ENCODE peak calls at places on chromosomes 4 and X, in nine cellular contexts. One of them, this sample, is unnamed.

GRCh38 chrX:40155617-40156471 is 58.1 kb upstream of the BCOR start:
- DNase-seq in lower leg skin: no peak
- DNase-seq in stimulated activated CD8-positive, alpha-beta memory T cell treated with anti-CD3 and anti-CD28 coated beads, Interleukin-4, amount 100 ng/mL, for 48 hours: no peak
- DNase-seq in GM23338: peak
- DNase-seq in CD8-positive, alpha-beta T cell: no peak
- DNase-seq in IMR-90: no peak
- DNase-seq in neural crest cell: no peak
- DNase-seq in smooth muscle cell of the brain vasculature: no peak
- DNase-seq in RWPE2: no peak
- DNase-seq in this sample: no peak

GRCh38 chr4:183147191-183147590 is 48.1 kb downstream of the WWC2 start:
- DNase-seq in lower leg skin: no peak
- DNase-seq in stimulated activated CD8-positive, alpha-beta memory T cell treated with anti-CD3 and anti-CD28 coated beads, Interleukin-4, amount 100 ng/mL, for 48 hours: no peak
- DNase-seq in GM23338: no peak
- DNase-seq in CD8-positive, alpha-beta T cell: no peak
- DNase-seq in IMR-90: no peak
- DNase-seq in neural crest cell: no peak
- DNase-seq in smooth muscle cell of the brain vasculature: no peak
- DNase-seq in RWPE2: no peak
- DNase-seq in this sample: no peak

GRCh38 chr4:8649631-8650261 is 57.2 kb downstream of the CPZ start:
- DNase-seq in lower leg skin: peak
- DNase-seq in stimulated activated CD8-positive, alpha-beta memory T cell treated with anti-CD3 and anti-CD28 coated beads, Interleukin-4, amount 100 ng/mL, for 48 hours: no peak
- DNase-seq in GM23338: no peak
- DNase-seq in CD8-positive, alpha-beta T cell: no peak
- DNase-seq in IMR-90: no peak
- DNase-seq in neural crest cell: no peak
- DNase-seq in smooth muscle cell of the brain vasculature: no peak
- DNase-seq in RWPE2: peak
- DNase-seq in this sample: no peak

GRCh38 chr4:163913571-163913970 is 419.1 kb downstream of the TMA16 start:
- DNase-seq in lower leg skin: no peak
- DNase-seq in stimulated activated CD8-positive, alpha-beta memory T cell treated with anti-CD3 and anti-CD28 coated beads, Interleukin-4, amount 100 ng/mL, for 48 hours: no peak
- DNase-seq in GM23338: no peak
- DNase-seq in CD8-positive, alpha-beta T cell: no peak
- DNase-seq in IMR-90: no peak
- DNase-seq in neural crest cell: no peak
- DNase-seq in smooth muscle cell of the brain vasculature: no peak
- DNase-seq in RWPE2: no peak
- DNase-seq in this sample: no peak

GRCh38 chr4:104211657-104212056 is 283.0 kb downstream of the CXXC4 start:
- DNase-seq in lower leg skin: no peak
- DNase-seq in stimulated activated CD8-positive, alpha-beta memory T cell treated with anti-CD3 and anti-CD28 coated beads, Interleukin-4, amount 100 ng/mL, for 48 hours: no peak
- DNase-seq in GM23338: no peak
- DNase-seq in CD8-positive, alpha-beta T cell: no peak
- DNase-seq in IMR-90: no peak
- DNase-seq in neural crest cell: no peak
- DNase-seq in smooth muscle cell of the brain vasculature: no peak
- DNase-seq in RWPE2: no peak
- DNase-seq in this sample: no peak

GRCh38 chr4:183200453-183200852 is 101.4 kb downstream of the WWC2 start:
- DNase-seq in lower leg skin: no peak
- DNase-seq in stimulated activated CD8-positive, alpha-beta memory T cell treated with anti-CD3 and anti-CD28 coated beads, Interleukin-4, amount 100 ng/mL, for 48 hours: no peak
- DNase-seq in GM23338: no peak
- DNase-seq in CD8-positive, alpha-beta T cell: no peak
- DNase-seq in IMR-90: peak
- DNase-seq in neural crest cell: no peak
- DNase-seq in smooth muscle cell of the brain vasculature: peak
- DNase-seq in RWPE2: no peak
- DNase-seq in this sample: no peak

GRCh38 chr4:101102114-101102752 is 245.1 kb downstream of the PPP3CA start:
- DNase-seq in lower leg skin: peak
- DNase-seq in stimulated activated CD8-positive, alpha-beta memory T cell treated with anti-CD3 and anti-CD28 coated beads, Interleukin-4, amount 100 ng/mL, for 48 hours: no peak
- DNase-seq in GM23338: no peak
- DNase-seq in CD8-positive, alpha-beta T cell: no peak
- DNase-seq in IMR-90: peak
- DNase-seq in neural crest cell: no peak
- DNase-seq in smooth muscle cell of the brain vasculature: peak
- DNase-seq in RWPE2: no peak
- DNase-seq in this sample: no peak

GRCh38 chr4:142130636-142131035 is 494.3 kb downstream of the IL15 start:
- DNase-seq in lower leg skin: no peak
- DNase-seq in stimulated activated CD8-positive, alpha-beta memory T cell treated with anti-CD3 and anti-CD28 coated beads, Interleukin-4, amount 100 ng/mL, for 48 hours: no peak
- DNase-seq in GM23338: no peak
- DNase-seq in CD8-positive, alpha-beta T cell: no peak
- DNase-seq in IMR-90: no peak
- DNase-seq in neural crest cell: no peak
- DNase-seq in smooth muscle cell of the brain vasculature: no peak
- DNase-seq in RWPE2: no peak
- DNase-seq in this sample: no peak

GRCh38 chr4:51894246-51894645 is 51.3 kb downstream of the DCUN1D4 start:
- DNase-seq in lower leg skin: no peak
- DNase-seq in stimulated activated CD8-positive, alpha-beta memory T cell treated with anti-CD3 and anti-CD28 coated beads, Interleukin-4, amount 100 ng/mL, for 48 hours: no peak
- DNase-seq in GM23338: no peak
- DNase-seq in CD8-positive, alpha-beta T cell: no peak
- DNase-seq in IMR-90: peak
- DNase-seq in neural crest cell: no peak
- DNase-seq in smooth muscle cell of the brain vasculature: no peak
- DNase-seq in RWPE2: no peak
- DNase-seq in this sample: no peak

GRCh38 chr4:16752150-16752549 is 146.3 kb downstream of the LDB2 start:
- DNase-seq in lower leg skin: no peak
- DNase-seq in stimulated activated CD8-positive, alpha-beta memory T cell treated with anti-CD3 and anti-CD28 coated beads, Interleukin-4, amount 100 ng/mL, for 48 hours: no peak
- DNase-seq in GM23338: peak
- DNase-seq in CD8-positive, alpha-beta T cell: no peak
- DNase-seq in IMR-90: peak
- DNase-seq in neural crest cell: no peak
- DNase-seq in smooth muscle cell of the brain vasculature: no peak
- DNase-seq in RWPE2: no peak
- DNase-seq in this sample: no peak

GRCh38 chr4:153776601-153777000 is 12.3 kb downstream of the SFRP2 start:
- DNase-seq in lower leg skin: no peak
- DNase-seq in stimulated activated CD8-positive, alpha-beta memory T cell treated with anti-CD3 and anti-CD28 coated beads, Interleukin-4, amount 100 ng/mL, for 48 hours: no peak
- DNase-seq in GM23338: no peak
- DNase-seq in CD8-positive, alpha-beta T cell: no peak
- DNase-seq in IMR-90: no peak
- DNase-seq in neural crest cell: no peak
- DNase-seq in smooth muscle cell of the brain vasculature: no peak
- DNase-seq in RWPE2: no peak
- DNase-seq in this sample: no peak

GRCh38 chr4:39732728-39733127 is 34.8 kb downstream of the UBE2K start:
- DNase-seq in lower leg skin: no peak
- DNase-seq in stimulated activated CD8-positive, alpha-beta memory T cell treated with anti-CD3 and anti-CD28 coated beads, Interleukin-4, amount 100 ng/mL, for 48 hours: no peak
- DNase-seq in GM23338: no peak
- DNase-seq in CD8-positive, alpha-beta T cell: no peak
- DNase-seq in IMR-90: peak
- DNase-seq in neural crest cell: no peak
- DNase-seq in smooth muscle cell of the brain vasculature: peak
- DNase-seq in RWPE2: no peak
- DNase-seq in this sample: no peak

GRCh38 chr4:138832563-138832962 is 183.0 kb upstream of the NOCT start:
- DNase-seq in lower leg skin: no peak
- DNase-seq in stimulated activated CD8-positive, alpha-beta memory T cell treated with anti-CD3 and anti-CD28 coated beads, Interleukin-4, amount 100 ng/mL, for 48 hours: no peak
- DNase-seq in GM23338: no peak
- DNase-seq in CD8-positive, alpha-beta T cell: no peak
- DNase-seq in IMR-90: no peak
- DNase-seq in neural crest cell: no peak
- DNase-seq in smooth muscle cell of the brain vasculature: no peak
- DNase-seq in RWPE2: no peak
- DNase-seq in this sample: no peak

GRCh38 chr4:8722556-8722955 is 130.0 kb downstream of the CPZ start:
- DNase-seq in lower leg skin: peak
- DNase-seq in stimulated activated CD8-positive, alpha-beta memory T cell treated with anti-CD3 and anti-CD28 coated beads, Interleukin-4, amount 100 ng/mL, for 48 hours: no peak
- DNase-seq in GM23338: no peak
- DNase-seq in CD8-positive, alpha-beta T cell: no peak
- DNase-seq in IMR-90: no peak
- DNase-seq in neural crest cell: no peak
- DNase-seq in smooth muscle cell of the brain vasculature: no peak
- DNase-seq in RWPE2: no peak
- DNase-seq in this sample: no peak

GRCh38 chr4:95355021-95355420 is 193.8 kb downstream of the UNC5C start:
- DNase-seq in lower leg skin: no peak
- DNase-seq in stimulated activated CD8-positive, alpha-beta memory T cell treated with anti-CD3 and anti-CD28 coated beads, Interleukin-4, amount 100 ng/mL, for 48 hours: no peak
- DNase-seq in GM23338: no peak
- DNase-seq in CD8-positive, alpha-beta T cell: no peak
- DNase-seq in IMR-90: no peak
- DNase-seq in neural crest cell: no peak
- DNase-seq in smooth muscle cell of the brain vasculature: no peak
- DNase-seq in RWPE2: no peak
- DNase-seq in this sample: no peak

GRCh38 chr4:156128616-156129015 is 174.9 kb upstream of the CTSO start:
- DNase-seq in lower leg skin: no peak
- DNase-seq in stimulated activated CD8-positive, alpha-beta memory T cell treated with anti-CD3 and anti-CD28 coated beads, Interleukin-4, amount 100 ng/mL, for 48 hours: no peak
- DNase-seq in GM23338: no peak
- DNase-seq in CD8-positive, alpha-beta T cell: no peak
- DNase-seq in IMR-90: no peak
- DNase-seq in neural crest cell: no peak
- DNase-seq in smooth muscle cell of the brain vasculature: no peak
- DNase-seq in RWPE2: no peak
- DNase-seq in this sample: no peak

GRCh38 chr4:89661490-89661889 is 175.5 kb downstream of the SNCA start:
- DNase-seq in lower leg skin: no peak
- DNase-seq in stimulated activated CD8-positive, alpha-beta memory T cell treated with anti-CD3 and anti-CD28 coated beads, Interleukin-4, amount 100 ng/mL, for 48 hours: no peak
- DNase-seq in GM23338: peak
- DNase-seq in CD8-positive, alpha-beta T cell: no peak
- DNase-seq in IMR-90: peak
- DNase-seq in neural crest cell: no peak
- DNase-seq in smooth muscle cell of the brain vasculature: peak
- DNase-seq in RWPE2: peak
- DNase-seq in this sample: no peak

GRCh38 chr4:61301285-61301684 is 101.2 kb downstream of the ADGRL3 start:
- DNase-seq in lower leg skin: no peak
- DNase-seq in stimulated activated CD8-positive, alpha-beta memory T cell treated with anti-CD3 and anti-CD28 coated beads, Interleukin-4, amount 100 ng/mL, for 48 hours: no peak
- DNase-seq in GM23338: no peak
- DNase-seq in CD8-positive, alpha-beta T cell: no peak
- DNase-seq in IMR-90: no peak
- DNase-seq in neural crest cell: no peak
- DNase-seq in smooth muscle cell of the brain vasculature: no peak
- DNase-seq in RWPE2: no peak
- DNase-seq in this sample: no peak

GRCh38 chr4:132383571-132384199 is 765.4 kb upstream of the PCDH10 start:
- DNase-seq in lower leg skin: no peak
- DNase-seq in stimulated activated CD8-positive, alpha-beta memory T cell treated with anti-CD3 and anti-CD28 coated beads, Interleukin-4, amount 100 ng/mL, for 48 hours: no peak
- DNase-seq in GM23338: no peak
- DNase-seq in CD8-positive, alpha-beta T cell: no peak
- DNase-seq in IMR-90: no peak
- DNase-seq in neural crest cell: no peak
- DNase-seq in smooth muscle cell of the brain vasculature: no peak
- DNase-seq in RWPE2: no peak
- DNase-seq in this sample: no peak

GRCh38 chr4:129978315-129978714 is 882.4 kb downstream of the C4orf33 start:
- DNase-seq in lower leg skin: no peak
- DNase-seq in stimulated activated CD8-positive, alpha-beta memory T cell treated with anti-CD3 and anti-CD28 coated beads, Interleukin-4, amount 100 ng/mL, for 48 hours: no peak
- DNase-seq in GM23338: no peak
- DNase-seq in CD8-positive, alpha-beta T cell: no peak
- DNase-seq in IMR-90: no peak
- DNase-seq in neural crest cell: no peak
- DNase-seq in smooth muscle cell of the brain vasculature: no peak
- DNase-seq in RWPE2: no peak
- DNase-seq in this sample: no peak

GRCh38 chr4:6011686-6012085 is 6.5 kb downstream of the C4orf50 start:
- DNase-seq in lower leg skin: no peak
- DNase-seq in stimulated activated CD8-positive, alpha-beta memory T cell treated with anti-CD3 and anti-CD28 coated beads, Interleukin-4, amount 100 ng/mL, for 48 hours: no peak
- DNase-seq in GM23338: no peak
- DNase-seq in CD8-positive, alpha-beta T cell: no peak
- DNase-seq in IMR-90: no peak
- DNase-seq in neural crest cell: no peak
- DNase-seq in smooth muscle cell of the brain vasculature: no peak
- DNase-seq in RWPE2: no peak
- DNase-seq in this sample: no peak

GRCh38 chrX:132795211-132795610 is 163.2 kb downstream of the HS6ST2 start:
- DNase-seq in lower leg skin: no peak
- DNase-seq in stimulated activated CD8-positive, alpha-beta memory T cell treated with anti-CD3 and anti-CD28 coated beads, Interleukin-4, amount 100 ng/mL, for 48 hours: no peak
- DNase-seq in GM23338: no peak
- DNase-seq in CD8-positive, alpha-beta T cell: no peak
- DNase-seq in IMR-90: no peak
- DNase-seq in neural crest cell: no peak
- DNase-seq in smooth muscle cell of the brain vasculature: no peak
- DNase-seq in RWPE2: no peak
- DNase-seq in this sample: no peak

GRCh38 chr4:105923507-105924238 is 28.4 kb downstream of the NPNT start:
- DNase-seq in lower leg skin: no peak
- DNase-seq in stimulated activated CD8-positive, alpha-beta memory T cell treated with anti-CD3 and anti-CD28 coated beads, Interleukin-4, amount 100 ng/mL, for 48 hours: no peak
- DNase-seq in GM23338: no peak
- DNase-seq in CD8-positive, alpha-beta T cell: no peak
- DNase-seq in IMR-90: no peak
- DNase-seq in neural crest cell: no peak
- DNase-seq in smooth muscle cell of the brain vasculature: no peak
- DNase-seq in RWPE2: no peak
- DNase-seq in this sample: no peak

GRCh38 chr4:3322059-3322550 is 29.3 kb downstream of the RGS12 start:
- DNase-seq in lower leg skin: peak
- DNase-seq in stimulated activated CD8-positive, alpha-beta memory T cell treated with anti-CD3 and anti-CD28 coated beads, Interleukin-4, amount 100 ng/mL, for 48 hours: no peak
- DNase-seq in GM23338: peak
- DNase-seq in CD8-positive, alpha-beta T cell: no peak
- DNase-seq in IMR-90: peak
- DNase-seq in neural crest cell: peak
- DNase-seq in smooth muscle cell of the brain vasculature: no peak
- DNase-seq in RWPE2: no peak
- DNase-seq in this sample: no peak

GRCh38 chr4:104490096-104490769 is 4.5 kb downstream of the CXXC4 start:
- DNase-seq in lower leg skin: no peak
- DNase-seq in stimulated activated CD8-positive, alpha-beta memory T cell treated with anti-CD3 and anti-CD28 coated beads, Interleukin-4, amount 100 ng/mL, for 48 hours: no peak
- DNase-seq in GM23338: peak
- DNase-seq in CD8-positive, alpha-beta T cell: no peak
- DNase-seq in IMR-90: no peak
- DNase-seq in neural crest cell: no peak
- DNase-seq in smooth muscle cell of the brain vasculature: no peak
- DNase-seq in RWPE2: no peak
- DNase-seq in this sample: no peak

GRCh38 chr4:168678751-168679366 is 182.0 kb downstream of the PALLD start:
- DNase-seq in lower leg skin: no peak
- DNase-seq in stimulated activated CD8-positive, alpha-beta memory T cell treated with anti-CD3 and anti-CD28 coated beads, Interleukin-4, amount 100 ng/mL, for 48 hours: no peak
- DNase-seq in GM23338: no peak
- DNase-seq in CD8-positive, alpha-beta T cell: no peak
- DNase-seq in IMR-90: no peak
- DNase-seq in neural crest cell: no peak
- DNase-seq in smooth muscle cell of the brain vasculature: no peak
- DNase-seq in RWPE2: no peak
- DNase-seq in this sample: no peak

GRCh38 chr4:8079031-8079885 is 79.4 kb downstream of the ABLIM2 start:
- DNase-seq in lower leg skin: no peak
- DNase-seq in stimulated activated CD8-positive, alpha-beta memory T cell treated with anti-CD3 and anti-CD28 coated beads, Interleukin-4, amount 100 ng/mL, for 48 hours: no peak
- DNase-seq in GM23338: no peak
- DNase-seq in CD8-positive, alpha-beta T cell: no peak
- DNase-seq in IMR-90: no peak
- DNase-seq in neural crest cell: no peak
- DNase-seq in smooth muscle cell of the brain vasculature: no peak
- DNase-seq in RWPE2: no peak
- DNase-seq in this sample: no peak

GRCh38 chr4:87058272-87059073 is 123.7 kb downstream of the AFF1 start:
- DNase-seq in lower leg skin: no peak
- DNase-seq in stimulated activated CD8-positive, alpha-beta memory T cell treated with anti-CD3 and anti-CD28 coated beads, Interleukin-4, amount 100 ng/mL, for 48 hours: peak
- DNase-seq in GM23338: peak
- DNase-seq in CD8-positive, alpha-beta T cell: no peak
- DNase-seq in IMR-90: no peak
- DNase-seq in neural crest cell: no peak
- DNase-seq in smooth muscle cell of the brain vasculature: no peak
- DNase-seq in RWPE2: no peak
- DNase-seq in this sample: no peak

GRCh38 chrX:108298165-108298602 is 140.0 kb downstream of the COL4A6 start:
- DNase-seq in lower leg skin: no peak
- DNase-seq in stimulated activated CD8-positive, alpha-beta memory T cell treated with anti-CD3 and anti-CD28 coated beads, Interleukin-4, amount 100 ng/mL, for 48 hours: no peak
- DNase-seq in GM23338: no peak
- DNase-seq in CD8-positive, alpha-beta T cell: no peak
- DNase-seq in IMR-90: no peak
- DNase-seq in neural crest cell: no peak
- DNase-seq in smooth muscle cell of the brain vasculature: no peak
- DNase-seq in RWPE2: no peak
- DNase-seq in this sample: no peak